ENCODE peak calls at places on chromosomes 12 and 14, in six cellular contexts. J is CD8-positive, alpha-beta memory T cell; V is GM23248; H is H54; E is putamen; L is stimulated activated CD4-positive, alpha-beta T cell treated with anti-CD3 and anti-CD28 coated beads, Interleukin-2, amount 100 ng/mL, for 48 hours. Q is an unnamed sample.
A peak's percentile ranks its signal among the peaks of the same experiment; 100 is the strongest.

GRCh38 chr14:67722293-67722692 is 20.6 kb downstream of the RDH12 start:
- DNase-seq in V (peak; percentile 42), L (no peak), E (peak; percentile 76), H (no peak), J (no peak), Q (peak; percentile 39)

GRCh38 chr14:99571303-99571986 is 32.6 kb downstream of the CCDC85C start:
- DNase-seq in L (no peak), E (no peak), J (no peak), H (no peak), V (no peak), Q (no peak)

GRCh38 chr12:21989819-21990412 is 48.7 kb upstream of the ABCC9 start:
- DNase-seq in J (no peak), L (no peak), V (peak; percentile 72), H (no peak), E (no peak), Q (no peak)

GRCh38 chr12:49260165-49260564 is 4.7 kb upstream of the TUBA1C start:
- DNase-seq in J (no peak), H (no peak), E (no peak), V (peak; percentile 61), L (no peak), Q (no peak)

GRCh38 chr14:99718031-99718810 is 34.1 kb downstream of the CYP46A1 start:
- DNase-seq in E (no peak), J (no peak), H (no peak), L (no peak), V (no peak), Q (no peak)

GRCh38 chr14:89241265-89241664 is 175.8 kb downstream of the FOXN3 start:
- DNase-seq in E (no peak), V (no peak), J (no peak), L (no peak), H (no peak), Q (no peak)

GRCh38 chr14:65449647-65450046 is 37.1 kb downstream of the FUT8 start:
- DNase-seq in L (no peak), J (no peak), H (no peak), E (no peak), V (no peak), Q (no peak)

GRCh38 chr14:100408350-100409015 is 85.3 kb downstream of the SLC25A47 start:
- DNase-seq in J (no peak), E (no peak), V (peak; percentile 23), H (peak; percentile 64), L (no peak), Q (no peak)

GRCh38 chr12:26941251-26941650 is 3.0 kb downstream of the FGFR1OP2 start:
- DNase-seq in H (no peak), J (no peak), E (no peak), V (peak; percentile 21), L (no peak), Q (no peak)

GRCh38 chr12:19223018-19223417 is 93.5 kb downstream of the PLEKHA5 start:
- DNase-seq in E (no peak), L (no peak), V (peak; percentile 39), J (no peak), H (no peak), Q (no peak)

GRCh38 chr14:32494566-32495434 is 165.7 kb downstream of the AKAP6 start:
- DNase-seq in H (no peak), J (no peak), L (no peak), E (peak; percentile 35), V (peak; percentile 62), Q (peak; percentile 73)

GRCh38 chr12:77494306-77494705 is 336.4 kb upstream of the NAV3 start:
- DNase-seq in L (no peak), H (no peak), E (no peak), J (no peak), V (peak; percentile 25), Q (no peak)

GRCh38 chr12:116876151-116876869 is 4.9 kb downstream of the HRK start:
- DNase-seq in E (no peak), H (no peak), V (no peak), J (no peak), L (no peak), Q (no peak)

GRCh38 chr14:99654235-99655000 is 9.5 kb downstream of the HHIPL1 start:
- DNase-seq in E (no peak), J (no peak), H (peak; percentile 86), V (peak; percentile 84), L (no peak), Q (peak; percentile 30)

GRCh38 chr12:96829354-96829753 is 77.7 kb upstream of the NEDD1 start:
- DNase-seq in H (no peak), J (no peak), L (no peak), V (no peak), E (no peak), Q (no peak)

GRCh38 chr14:80202888-80203562 is 8.3 kb downstream of the DIO2 start:
- DNase-seq in H (no peak), L (peak; percentile 23), J (no peak), E (no peak), V (no peak), Q (no peak)

GRCh38 chr14:95530461-95531170 is 4.2 kb upstream of the GLRX5 start:
- DNase-seq in J (no peak), H (no peak), E (no peak), L (no peak), V (peak; percentile 64), Q (no peak)

GRCh38 chr14:69048456-69048855 is 69.4 kb upstream of the ACTN1 start:
- DNase-seq in J (no peak), E (no peak), V (no peak), H (no peak), L (no peak), Q (no peak)

GRCh38 chr12:62933871-62934798 is 815 bp downstream of the PPM1H start:
- DNase-seq in E (peak; percentile 68), J (no peak), V (peak; percentile 62), L (no peak), H (peak; percentile 38), Q (peak; percentile 68)

GRCh38 chr12:26275313-26276257 is 80.2 kb downstream of the SSPN start:
- DNase-seq in H (no peak), J (no peak), L (no peak), V (no peak), E (no peak), Q (no peak)